ENCODE peak calls at places on chromosomes 5 and 9, in ten cellular contexts. S is uterus; E is mesendoderm; H is cardiac muscle cell; U is CD4-positive, CD25-positive, alpha-beta regulatory T cell; J is ovary; X is small intestine; G is prostate gland; T is heart right ventricle; A is stomach. Q is an unnamed sample. For H3K4me1, the result is how much of the 10 kb centered on the place peaks cover.

GRCh38 chr9:114834386-114834785 is 28.5 kb upstream of the TNFSF15 start:
- DNase-seq in X (no peak), G (no peak), J (no peak), S (no peak), E (no peak), T (no peak), A (no peak), U (no peak), H (no peak), Q (no peak)

GRCh38 chr9:130220351-130220750 is 45.2 kb upstream of the HMCN2 start:
- DNase-seq in E (peak), G (no peak), U (no peak), X (no peak), S (peak), J (peak), H (peak), A (no peak), T (no peak), Q (no peak)

GRCh38 chr9:16871358-16872151 is 1.1 kb upstream of the BNC2 start:
- DNase-seq in X (no peak), J (peak), E (peak), H (peak), S (peak), A (peak), G (peak), U (no peak), T (peak), Q (peak)

GRCh38 chr5:134735243-134735642 is 3.1 kb upstream of the CAMLG start:
- DNase-seq in E (no peak), U (no peak), T (no peak), A (no peak), H (no peak), S (no peak), G (no peak), J (no peak), X (no peak), Q (no peak)

GRCh38 chr9:132412089-132412488 is 2.1 kb downstream of the CFAP77 start:
- DNase-seq in A (no peak), T (no peak), H (peak), E (peak), S (no peak), G (no peak), X (no peak), U (peak), J (no peak), Q (peak)

GRCh38 chr5:78569441-78569840 is 79.1 kb downstream of the LHFPL2 start:
- DNase-seq in A (peak), J (peak), H (peak), S (peak), G (peak), X (peak), E (no peak), U (no peak), T (peak), Q (no peak)

GRCh38 chr9:117081641-117082317 is 333.1 kb downstream of the ASTN2 start:
- DNase-seq in T (no peak), H (no peak), G (no peak), A (no peak), J (no peak), S (no peak), E (no peak), U (no peak), X (no peak), Q (no peak)

GRCh38 chr5:102865171-102865509 is 110.0 kb downstream of the PAM start:
- DNase-seq in T (no peak), J (no peak), S (no peak), H (peak), G (no peak), E (no peak), U (no peak), A (no peak), X (no peak), Q (no peak)

GRCh38 chr5:36769129-36769528 is 107.4 kb upstream of the NIPBL start:
- DNase-seq in X (no peak), H (no peak), J (no peak), E (no peak), A (no peak), G (no peak), U (no peak), S (no peak), T (no peak), Q (no peak)

GRCh38 chr5:28808967-28809810 is 1770.8 kb upstream of the CDH9 start:
- DNase-seq in X (no peak), G (no peak), J (no peak), S (no peak), H (no peak), T (no peak), U (no peak), E (no peak), A (no peak), Q (no peak)

GRCh38 chr9:18457498-18457897 is 16.5 kb upstream of the ADAMTSL1 start:
- DNase-seq in X (no peak), H (no peak), A (no peak), J (no peak), U (no peak), S (no peak), E (no peak), T (no peak), G (no peak), Q (peak)

GRCh38 chr5:10635257-10635860 is 71.5 kb downstream of the ANKRD33B start:
- DNase-seq in E (no peak), J (no peak), T (no peak), S (no peak), X (no peak), G (no peak), A (no peak), H (no peak), U (peak), Q (peak)

GRCh38 chr5:150080696-150081435 is 5.5 kb downstream of the CSF1R start:
- DNase-seq in T (no peak), S (no peak), J (no peak), G (no peak), E (no peak), X (no peak), A (peak), U (no peak), H (no peak), Q (no peak)

GRCh38 chr9:123925820-123926219 is 4.1 kb downstream of the DENND1A start:
- DNase-seq in E (no peak), U (no peak), S (no peak), G (no peak), T (no peak), H (no peak), A (no peak), J (no peak), X (peak), Q (peak)

GRCh38 chr5:36605241-36605640 is 1.2 kb upstream of the SLC1A3 start:
- DNase-seq in H (no peak), J (no peak), E (no peak), S (no peak), A (no peak), X (no peak), T (no peak), G (no peak), U (no peak), Q (no peak)

GRCh38 chr9:16032799-16033198 is 480.0 kb downstream of the CCDC171 start:
- DNase-seq in T (no peak), J (no peak), U (no peak), A (no peak), G (no peak), E (peak), H (peak), S (no peak), X (no peak), Q (peak)

GRCh38 chr5:109177227-109177626 is 232.5 kb downstream of the PJA2 start:
- DNase-seq in A (no peak), X (no peak), G (no peak), S (no peak), E (no peak), U (no peak), J (no peak), H (no peak), T (no peak), Q (no peak)

GRCh38 chr5:126139773-126140172 is 283.4 kb upstream of the GRAMD2B start:
- DNase-seq in X (no peak), J (no peak), A (no peak), G (no peak), E (peak), U (no peak), T (no peak), S (no peak), H (no peak), Q (peak)

GRCh38 chr5:58300346-58300745 is 159.5 kb downstream of the PLK2 start:
- DNase-seq in H (no peak), S (no peak), U (no peak), G (no peak), T (no peak), X (no peak), E (no peak), A (no peak), J (no peak), Q (no peak)

GRCh38 chr9:89474939-89475338 is 23.0 kb downstream of the SEMA4D start:
- DNase-seq in E (no peak), X (no peak), G (no peak), U (no peak), H (no peak), S (no peak), T (no peak), A (no peak), J (no peak), Q (no peak)

GRCh38 chr5:14208071-14209021 is 65.2 kb downstream of the TRIO start:
- DNase-seq in A (no peak), E (no peak), H (no peak), J (no peak), S (no peak), G (no peak), T (no peak), U (peak), X (peak), Q (peak)

GRCh38 chr5:134177197-134178171 is 734 bp upstream of the SKP1 start:
- DNase-seq in E (peak), J (peak), T (peak), U (no peak), S (peak), X (peak), H (peak), G (peak), A (peak), Q (peak)

GRCh38 chr9:121207371-121207940 is 5.8 kb upstream of the RAB14 start:
- DNase-seq in A (no peak), H (no peak), U (peak), S (no peak), G (no peak), T (no peak), J (no peak), E (no peak), X (no peak), Q (no peak)

GRCh38 chr9:34171753-34172535 is 6.9 kb upstream of the UBAP1 start:
- DNase-seq in T (no peak), A (no peak), H (no peak), E (no peak), G (no peak), S (no peak), X (peak), U (peak), J (no peak), Q (no peak)

GRCh38 chr9:37574996-37575395 is 1.2 kb downstream of the FBXO10 start:
- DNase-seq in T (no peak), X (no peak), S (no peak), A (no peak), H (no peak), U (no peak), E (no peak), G (no peak), J (no peak), Q (no peak)

GRCh38 chr5:98483301-98483700 is 290.2 kb upstream of the RGMB start:
- DNase-seq in H (no peak), E (no peak), A (no peak), T (no peak), X (no peak), G (no peak), U (no peak), J (no peak), S (no peak), Q (no peak)

GRCh38 chr5:179153341-179153901 is 93.2 kb downstream of the ZNF354C start:
- DNase-seq in U (no peak), G (no peak), S (no peak), E (no peak), A (no peak), J (no peak), T (peak), X (no peak), H (no peak), Q (no peak)

GRCh38 chr9:17060450-17060849 is 74.4 kb upstream of the CNTLN start:
- DNase-seq in S (no peak), J (no peak), T (no peak), A (no peak), H (no peak), G (no peak), X (no peak), E (peak), U (no peak), Q (no peak)

DNA sequence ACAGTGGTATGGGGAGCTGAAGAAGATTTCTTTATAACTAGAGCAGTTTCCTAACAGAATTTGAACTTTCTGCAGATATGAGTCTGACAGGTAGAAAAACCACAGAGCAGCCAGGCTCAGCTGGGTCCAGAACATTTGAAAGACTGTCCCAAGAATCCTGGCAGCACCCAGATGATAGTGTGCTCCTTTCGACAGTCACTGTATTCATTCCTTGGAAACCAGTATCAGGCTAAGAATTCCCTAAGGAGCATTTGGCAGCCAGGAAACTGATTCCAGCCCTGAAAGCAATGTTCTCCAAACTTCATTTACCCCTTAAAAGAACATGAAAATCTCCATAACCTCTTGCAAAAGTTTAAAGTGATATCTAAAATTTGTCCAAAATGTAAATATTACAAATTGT is 123.0 kb upstream of the MTAP start:
- DNase-seq in G (no peak), J (no peak), T (no peak), X (no peak), H (peak), U (no peak), S (no peak), E (peak), A (no peak), Q (no peak)
- H3K4me1 ChIP-seq in G (under half), J (under half), T (under half), X (under half), H (under half), U (under half), S (under half), E (under half), A (under half), Q (half or more)

GRCh38 chr9:94868462-94868861 is 142.0 kb downstream of the AOPEP start:
- DNase-seq in H (no peak), T (no peak), E (no peak), J (no peak), A (no peak), S (no peak), G (no peak), U (no peak), X (no peak), Q (no peak)

GRCh38 chr9:94867842-94868312 is 141.4 kb downstream of the AOPEP start:
- DNase-seq in U (no peak), E (no peak), G (no peak), S (no peak), H (no peak), A (no peak), T (no peak), J (no peak), X (no peak), Q (peak)

GRCh38 chr9:94865599-94866456 is 139.3 kb downstream of the AOPEP start:
- DNase-seq in G (no peak), T (peak), E (no peak), S (peak), X (no peak), U (no peak), J (peak), H (no peak), A (peak), Q (no peak)

GRCh38 chr9:94867281-94867841 is 140.9 kb downstream of the AOPEP start:
- DNase-seq in X (no peak), H (peak), S (peak), U (no peak), T (peak), G (peak), J (peak), E (peak), A (peak), Q (peak)

DNA sequence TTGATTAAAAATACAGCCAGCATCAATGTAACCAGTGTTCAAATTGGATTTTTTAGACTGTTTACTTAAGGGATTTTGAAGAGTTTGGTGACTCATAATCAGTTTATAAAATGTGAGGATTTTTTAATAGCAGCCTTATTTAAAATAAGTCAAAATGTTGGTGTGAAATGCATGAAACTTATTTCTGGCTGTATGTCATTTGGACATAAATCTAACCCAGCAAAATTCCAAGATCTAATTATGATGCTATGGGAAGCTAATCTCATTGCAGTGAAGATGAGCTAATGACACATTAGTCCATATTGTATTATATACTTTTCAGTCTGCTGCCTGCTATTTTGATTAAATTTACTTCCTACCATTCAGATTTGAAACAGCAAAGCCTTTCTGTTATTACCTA is 140.3 kb downstream of the AOPEP start:
- DNase-seq in H (no peak), T (no peak), E (no peak), U (no peak), G (no peak), X (no peak), S (no peak), A (no peak), J (no peak), Q (no peak)
- H3K4me1 ChIP-seq in H (half or more), T (half or more), E (under half), U (under half), G (under half), X (under half), S (under half), A (under half), J (under half), Q (half or more)

GRCh38 chr9:93945400-93946337 is 9.5 kb downstream of the BARX1 start:
- DNase-seq in J (no peak), G (no peak), T (no peak), H (no peak), X (peak), E (no peak), U (no peak), S (no peak), A (no peak), Q (no peak)
- H3K4me1 ChIP-seq in J (under half), G (under half), T (under half), H (under half), X (under half), E (under half), U (under half), S (under half), A (under half), Q (under half)

DNA sequence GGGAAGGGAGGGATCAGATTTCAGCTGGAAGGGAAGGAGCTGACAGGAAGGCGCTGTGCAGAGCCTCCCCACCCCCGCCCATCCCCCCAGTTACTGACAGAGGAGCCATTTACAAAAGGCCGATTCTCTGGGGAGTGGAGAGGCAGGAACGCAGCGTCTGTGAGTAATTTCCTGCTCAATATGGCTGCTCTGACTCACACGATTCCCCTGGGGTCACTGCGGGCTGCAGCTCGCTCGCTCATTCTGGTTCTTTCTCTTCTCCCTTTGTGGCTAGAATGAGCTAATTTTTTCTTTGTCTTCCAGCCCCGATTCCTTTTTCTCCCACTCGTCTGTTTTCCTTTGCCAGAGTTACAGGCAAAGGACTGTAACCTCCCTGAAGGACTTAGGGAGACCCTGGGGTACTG is 28.8 kb downstream of the PTPA start:
- DNase-seq in G (peak), S (peak), E (peak), H (peak), T (peak), A (peak), X (peak), J (peak), U (peak), Q (peak)
- H3K4me1 ChIP-seq in G (under half), S (under half), E (under half), H (under half), T (half or more), A (half or more), X (under half), J (under half), U (under half), Q (under half)

GRCh38 chr5:143550985-143551630 is 147.6 kb upstream of the NR3C1 start:
- DNase-seq in S (no peak), X (no peak), E (no peak), A (no peak), U (no peak), G (no peak), T (no peak), J (no peak), H (no peak), Q (no peak)
- H3K4me1 ChIP-seq in S (under half), X (under half), E (under half), A (under half), U (under half), G (under half), T (under half), J (under half), H (under half), Q (under half)

GRCh38 chr9:127555830-127556820 is 56.0 kb upstream of the STXBP1 start:
- DNase-seq in H (no peak), S (peak), U (peak), E (peak), J (peak), G (peak), A (peak), T (peak), X (peak), Q (peak)
- H3K4me1 ChIP-seq in H (under half), S (under half), U (under half), E (under half), J (under half), G (under half), A (half or more), T (half or more), X (under half), Q (half or more)

GRCh38 chr5:77957-78804 is 13.8 kb upstream of the PLEKHG4B start:
- DNase-seq in T (peak), A (peak), S (no peak), U (peak), J (no peak), H (peak), E (peak), G (peak), X (no peak), Q (peak)

GRCh38 chr5:77546-77945 is 14.4 kb upstream of the PLEKHG4B start:
- DNase-seq in X (no peak), E (no peak), H (no peak), U (no peak), T (no peak), G (no peak), A (no peak), J (no peak), S (no peak), Q (no peak)

GRCh38 chr5:76358-77169 is 15.4 kb upstream of the PLEKHG4B start:
- DNase-seq in T (no peak), G (no peak), H (no peak), A (no peak), E (no peak), S (no peak), X (no peak), J (no peak), U (no peak), Q (no peak)

GRCh38 chr5:75331-76320 is 16.3 kb upstream of the PLEKHG4B start:
- DNase-seq in U (no peak), T (no peak), E (no peak), G (no peak), H (no peak), A (no peak), J (no peak), X (no peak), S (no peak), Q (no peak)

DNA sequence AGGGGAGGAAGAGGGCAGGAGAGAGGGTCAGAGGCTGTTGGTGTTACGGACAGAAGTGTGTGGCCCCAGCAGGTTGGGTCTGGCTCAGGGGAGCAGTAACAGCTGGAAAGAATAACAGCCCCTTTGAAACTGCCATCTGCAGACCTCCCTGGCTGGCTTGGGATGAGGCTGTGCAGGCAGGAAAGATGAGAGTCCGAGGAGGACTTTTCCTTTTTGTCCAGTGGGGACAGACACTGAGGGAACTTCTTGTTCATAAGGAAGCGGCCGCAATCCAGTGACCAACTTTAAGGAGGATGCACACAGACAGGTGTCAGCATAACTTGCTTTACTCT is 14.8 kb upstream of the PLEKHG4B start:
- DNase-seq in G (no peak), X (no peak), S (no peak), U (no peak), A (no peak), H (no peak), J (no peak), T (no peak), E (no peak), Q (no peak)
- H3K4me1 ChIP-seq in G (under half), X (under half), S (under half), U (under half), A (under half), H (under half), J (under half), T (under half), E (under half), Q (under half)